ENCODE peak calls at places on chromosomes 7 and 10, in five cellular contexts. A is nephron progenitor cell; J is AG09309; R is CD8-positive, alpha-beta memory T cell; I is LoVo. Z is an unnamed sample.

GRCh38 chr10:11949152-11949551 is 93.5 kb downstream of the UPF2 start:
- DNase-seq in R (no peak), J (no peak), I (no peak), A (no peak), Z (peak)

GRCh38 chr10:132309466-132309865 is 1.7 kb upstream of the STK32C start:
- DNase-seq in R (no peak), A (no peak), J (no peak), I (no peak), Z (no peak)

GRCh38 chr7:92767427-92767826 is 68.9 kb downstream of the CDK6 start:
- DNase-seq in R (no peak), A (no peak), I (no peak), J (no peak), Z (no peak)

GRCh38 chr10:106267591-106267990 is 896.9 kb downstream of the SORCS1 start:
- DNase-seq in R (no peak), I (no peak), A (no peak), J (no peak), Z (no peak)

GRCh38 chr7:94888542-94888941 is 18.9 kb upstream of the PPP1R9A start:
- DNase-seq in I (peak), J (no peak), R (no peak), A (no peak), Z (no peak)

GRCh38 chr7:29345590-29345989 is 151.0 kb downstream of the CHN2 start:
- DNase-seq in J (no peak), I (peak), A (peak), R (peak), Z (no peak)

GRCh38 chr10:4385491-4385890 is 440.5 kb upstream of the AKR1E2 start:
- DNase-seq in I (no peak), J (no peak), R (no peak), A (no peak), Z (no peak)

GRCh38 chr7:92785923-92786322 is 50.5 kb downstream of the CDK6 start:
- DNase-seq in R (no peak), J (no peak), A (no peak), I (no peak), Z (no peak)

GRCh38 chr7:102306916-102307677 is 20.4 kb downstream of the SH2B2 start:
- DNase-seq in A (peak), I (no peak), J (no peak), R (no peak), Z (peak)

GRCh38 chr10:43344051-43344450 is 27.4 kb upstream of the FXYD4 start:
- DNase-seq in R (no peak), I (no peak), J (no peak), A (no peak), Z (no peak)

GRCh38 chr10:1652151-1652550 is 85.2 kb downstream of the ADARB2 start:
- DNase-seq in R (no peak), J (no peak), I (no peak), A (no peak), Z (no peak)

GRCh38 chr10:50832171-50832751 is 53.2 kb downstream of the A1CF start:
- DNase-seq in I (no peak), A (no peak), J (no peak), R (no peak), Z (no peak)

Z was measured in B cell.